ENCODE peak calls at places on chromosomes 13 and 19, in eight cellular contexts. D is heart right ventricle; H is CD8-positive, alpha-beta memory T cell; C is OCI-LY7; K is AG04450; O is caudate nucleus; W is neuronal stem cell; X is Panc1. F is an unnamed sample.

GRCh38 chr13:40756042-40756441 is 14.9 kb downstream of the MRPS31 start:
- DNase-seq in D (no peak), H (no peak), C (no peak), K (no peak), O (no peak), W (no peak), X (no peak), F (no peak)

GRCh38 chr13:100235311-100235901 is 146.5 kb downstream of the PCCA start:
- DNase-seq in D (no peak), H (no peak), C (peak), K (no peak), O (no peak), W (peak), X (peak), F (no peak)

GRCh38 chr19:48169974-48170803 is at the start of the genes LIG1 and ZSWIM9:
- DNase-seq in D (peak), H (peak), C (peak), K (peak), O (peak), W (peak), X (peak), F (peak)

GRCh38 chr13:102688306-102688973 is 6.4 kb downstream of the METTL21C start:
- DNase-seq in D (no peak), H (no peak), C (no peak), K (no peak), O (no peak), W (no peak), X (no peak), F (no peak)

GRCh38 chr19:41039806-41040205 is 48.4 kb upstream of the CYP2A13 start:
- DNase-seq in D (no peak), H (no peak), C (no peak), K (no peak), O (no peak), W (no peak), X (no peak), F (no peak)

GRCh38 chr19:16671652-16672274 is 10.8 kb downstream of the TMEM38A start:
- DNase-seq in D (peak), H (no peak), C (no peak), K (no peak), O (no peak), W (no peak), X (no peak), F (no peak)

GRCh38 chr19:38850976-38851621 is 1.3 kb upstream of the HNRNPL start:
- DNase-seq in D (peak), H (peak), C (no peak), K (no peak), O (no peak), W (peak), X (no peak), F (no peak)

GRCh38 chr13:111589321-111589720 is 268.9 kb downstream of the TEX29 start:
- DNase-seq in D (no peak), H (no peak), C (no peak), K (no peak), O (no peak), W (no peak), X (no peak), F (no peak)

GRCh38 chr19:47255947-47256687 is at the start of gene CCDC9:
- DNase-seq in D (peak), H (peak), C (peak), K (peak), O (peak), W (peak), X (no peak), F (peak)

GRCh38 chr13:71758823-71759222 is 108.2 kb downstream of the DACH1 start:
- DNase-seq in D (no peak), H (no peak), C (no peak), K (no peak), O (no peak), W (peak), X (no peak), F (no peak)

GRCh38 chr19:41411682-41412265 is 14.2 kb downstream of the BCKDHA start:
- DNase-seq in D (peak), H (no peak), C (no peak), K (no peak), O (peak), W (no peak), X (no peak), F (peak)

GRCh38 chr13:38463047-38463446 is 113.4 kb downstream of the UFM1 start:
- DNase-seq in D (no peak), H (no peak), C (no peak), K (no peak), O (no peak), W (no peak), X (no peak), F (no peak)

GRCh38 chr13:88162076-88162702 is 491.0 kb downstream of the SLITRK5 start:
- DNase-seq in D (no peak), H (no peak), C (no peak), K (no peak), O (no peak), W (no peak), X (no peak), F (no peak)

GRCh38 chr13:75801388-75801787 is 165.3 kb downstream of the LMO7 start:
- DNase-seq in D (no peak), H (no peak), C (no peak), K (no peak), O (no peak), W (no peak), X (no peak), F (no peak)

GRCh38 chr13:75803175-75803611 is 167.1 kb downstream of the LMO7 start:
- DNase-seq in D (no peak), H (no peak), C (peak), K (no peak), O (no peak), W (no peak), X (no peak), F (no peak)

GRCh38 chr13:75803982-75804381 is 167.9 kb downstream of the LMO7 start:
- DNase-seq in D (no peak), H (no peak), C (no peak), K (no peak), O (no peak), W (no peak), X (no peak), F (no peak)

GRCh38 chr13:75800545-75800944 is 164.4 kb downstream of the LMO7 start:
- DNase-seq in D (no peak), H (no peak), C (no peak), K (no peak), O (no peak), W (no peak), X (no peak), F (no peak)

GRCh38 chr13:75802161-75802560 is 166.0 kb downstream of the LMO7 start:
- DNase-seq in D (no peak), H (no peak), C (no peak), K (no peak), O (no peak), W (no peak), X (no peak), F (no peak)
- H3K27ac ChIP-seq in D (peak), H (no peak), C (no peak), K (no peak), O (no peak), W (no peak), X (no peak), F (no peak)

GRCh38 chr19:45564131-45564780 is 20.3 kb downstream of the OPA3 start:
- DNase-seq in D (no peak), H (no peak), C (peak), K (no peak), O (no peak), W (no peak), X (no peak), F (no peak)
- H3K27ac ChIP-seq in D (no peak), H (no peak), C (peak), K (peak), O (no peak), W (no peak), X (no peak), F (no peak)

DNA sequence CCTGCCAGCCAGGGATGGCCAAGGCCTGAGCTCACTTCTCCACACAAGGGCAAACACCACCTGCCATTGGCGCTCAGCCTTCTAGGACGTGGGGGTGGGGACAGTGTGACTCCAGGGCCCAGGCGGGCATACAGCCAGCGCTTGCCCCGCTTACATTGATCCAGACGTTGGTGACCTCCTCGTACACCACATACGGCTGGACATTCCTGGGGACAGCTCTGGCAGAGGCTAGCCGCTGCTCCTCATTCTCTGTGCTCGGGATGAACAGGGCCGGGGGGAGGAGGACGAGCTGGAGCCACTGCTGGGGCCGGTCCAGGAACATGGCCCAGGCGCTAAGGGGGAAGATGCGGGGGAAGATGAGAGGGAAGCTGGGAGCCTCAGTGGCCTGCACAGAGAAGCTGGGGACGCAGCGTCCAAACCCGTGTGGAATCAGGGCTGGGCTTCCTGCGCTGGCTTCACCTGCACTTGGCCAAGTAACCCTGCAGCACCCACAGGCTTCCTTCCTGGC is 25.1 kb upstream of the MYDGF start:
- DNase-seq in D (no peak), H (no peak), C (no peak), K (no peak), O (no peak), W (no peak), X (no peak), F (no peak)
- H3K27ac ChIP-seq in D (peak), H (no peak), C (no peak), K (peak), O (peak), W (no peak), X (peak), F (peak)

DNA sequence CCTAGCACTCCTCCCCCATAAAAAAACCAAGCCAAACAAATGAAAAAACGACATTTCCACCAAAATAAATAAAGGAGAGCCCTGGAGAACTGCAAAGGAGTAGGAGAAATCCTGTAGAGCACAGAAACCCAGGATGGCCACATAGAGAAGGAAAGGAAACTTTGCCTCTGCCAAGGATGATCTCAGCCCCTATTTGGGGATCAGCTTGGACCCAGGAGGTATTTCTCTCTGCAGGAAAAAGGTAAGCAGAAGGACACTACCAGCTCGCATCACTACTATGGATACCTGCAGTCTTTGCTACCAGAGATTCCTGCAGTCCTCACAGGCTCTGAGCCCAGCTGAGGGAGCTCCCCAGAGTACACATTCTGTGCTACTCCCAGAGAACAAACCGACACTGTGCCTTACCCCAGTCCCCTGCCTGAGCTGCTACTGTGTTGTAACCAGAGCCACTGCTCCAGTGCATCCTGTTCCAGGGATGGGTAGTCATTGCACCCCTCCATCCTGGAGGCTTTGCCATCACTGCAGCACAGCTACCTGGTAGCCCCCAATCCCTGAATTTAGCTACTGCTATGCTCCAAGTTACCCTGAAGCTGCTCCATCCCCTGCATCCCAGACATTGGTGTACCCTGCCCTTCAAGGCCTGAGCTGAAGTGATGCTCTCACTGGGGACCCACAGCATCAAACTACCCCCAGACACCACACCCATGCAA is 41.7 kb downstream of the VWA8 start:
- DNase-seq in D (no peak), H (no peak), C (peak), K (no peak), O (no peak), W (no peak), X (no peak), F (no peak)
- H3K27ac ChIP-seq in D (peak), H (no peak), C (peak), K (peak), O (no peak), W (no peak), X (no peak), F (no peak)